ENCODE peak calls at places on chromosomes 12 and 14, in six cellular contexts. V is K562, E is upper lobe of left lung, S is stomach, Z is HepG2, H is sigmoid colon. Q is an unnamed sample.

GRCh38 chr14:21098134-21098891 is at the start of gene ZNF219:
- DNase-seq in V (peak; percentile 78), E (peak; percentile 91), S (peak; percentile 53), Z (peak; percentile 74), H (peak; percentile 86), Q (peak; percentile 76)

GRCh38 chr14:55898938-55899337 is 219.3 kb upstream of the PELI2 start:
- DNase-seq in V (no peak), E (no peak), S (peak; percentile 44), Z (no peak), H (no peak), Q (no peak)

GRCh38 chr12:103571286-103571685 is 15.8 kb upstream of the STAB2 start:
- DNase-seq in V (no peak), E (peak; percentile 63), S (peak; percentile 51), Z (peak; percentile 16), H (no peak), Q (peak; percentile 34)

GRCh38 chr12:95582230-95583058 is 31.2 kb upstream of the USP44 start:
- DNase-seq in V (no peak), E (no peak), S (no peak), Z (peak; percentile 37), H (no peak), Q (no peak)

GRCh38 chr14:92960706-92961566 is 38.0 kb downstream of the CHGA start:
- DNase-seq in V (no peak), E (peak; percentile 40), S (no peak), Z (no peak), H (no peak), Q (no peak)

GRCh38 chr14:74472590-74472989 is 20.5 kb downstream of the NPC2 start:
- DNase-seq in V (no peak), E (no peak), S (no peak), Z (no peak), H (no peak), Q (no peak)

GRCh38 chr14:56862843-56863242 is 52.6 kb upstream of the OTX2 start:
- DNase-seq in V (no peak), E (no peak), S (no peak), Z (no peak), H (no peak), Q (no peak)

GRCh38 chr12:1947081-1947480 is 28.6 kb upstream of the CACNA2D4 start:
- DNase-seq in V (no peak), E (no peak), S (no peak), Z (no peak), H (no peak), Q (no peak)

GRCh38 chr12:89348894-89349669 is 3.2 kb downstream of the DUSP6 start:
- DNase-seq in V (no peak), E (no peak), S (no peak), Z (no peak), H (no peak), Q (no peak)

GRCh38 chr14:35883677-35884293 is 57.6 kb downstream of the BRMS1L start:
- DNase-seq in V (no peak), E (no peak), S (peak; percentile 54), Z (peak; percentile 50), H (no peak), Q (peak; percentile 29)

GRCh38 chr12:52235001-52235760 is 2.1 kb downstream of the KRT7 start:
- DNase-seq in V (no peak), E (no peak), S (no peak), Z (no peak), H (peak; percentile 57), Q (no peak)

GRCh38 chr14:91387135-91387849 is 30.3 kb downstream of the CCDC88C start:
- DNase-seq in V (no peak), E (no peak), S (no peak), Z (no peak), H (no peak), Q (no peak)

GRCh38 chr12:11771356-11771755 is 121.9 kb downstream of the ETV6 start:
- DNase-seq in V (no peak), E (no peak), S (no peak), Z (no peak), H (no peak), Q (no peak)

GRCh38 chr14:79325071-79325470 is 886.2 kb downstream of the DIO2 start:
- DNase-seq in V (no peak), E (no peak), S (no peak), Z (no peak), H (no peak), Q (no peak)

GRCh38 chr12:3148366-3149000 is 71.3 kb downstream of the TSPAN9 start:
- DNase-seq in V (no peak), E (peak; percentile 56), S (no peak), Z (no peak), H (no peak), Q (no peak)

GRCh38 chr14:41663478-41663845 is 56.8 kb downstream of the LRFN5 start:
- DNase-seq in V (no peak), E (no peak), S (no peak), Z (no peak), H (no peak), Q (no peak)

GRCh38 chr14:75279153-75279738 is 618 bp downstream of the FOS start:
- DNase-seq in V (peak; percentile 35), E (no peak), S (no peak), Z (no peak), H (peak; percentile 94), Q (peak; percentile 77)

GRCh38 chr12:121767525-121768016 is 25.9 kb downstream of the RHOF start:
- DNase-seq in V (no peak), E (no peak), S (no peak), Z (no peak), H (peak; percentile 85), Q (no peak)

GRCh38 chr14:105489607-105490317 is 1.3 kb upstream of the TEDC1 start:
- DNase-seq in V (peak; percentile 63), E (peak; percentile 92), S (peak; percentile 88), Z (peak; percentile 82), H (peak; percentile 94), Q (peak; percentile 93)

GRCh38 chr14:39038542-39038941 is 64.5 kb downstream of the SEC23A start:
- DNase-seq in V (no peak), E (no peak), S (no peak), Z (no peak), H (no peak), Q (no peak)

GRCh38 chr14:97878206-97878605 is 1081.0 kb downstream of the VRK1 start:
- DNase-seq in V (no peak), E (no peak), S (no peak), Z (no peak), H (no peak), Q (no peak)

GRCh38 chr14:76089575-76089974 is 62.1 kb upstream of the GPATCH2L start:
- DNase-seq in V (no peak), E (no peak), S (no peak), Z (no peak), H (no peak), Q (no peak)

GRCh38 chr14:52706724-52707706 is at the start of gene PSMC6:
- DNase-seq in V (peak; percentile 92), E (peak; percentile 98), S (peak; percentile 96), Z (peak; percentile 89), H (peak; percentile 96), Q (peak; percentile 97)
- TF ChIP-seq EP300 in V (no peak), E (no peak), S (no peak), Z (no peak), H (peak; percentile 21), Q (no peak)

DNA sequence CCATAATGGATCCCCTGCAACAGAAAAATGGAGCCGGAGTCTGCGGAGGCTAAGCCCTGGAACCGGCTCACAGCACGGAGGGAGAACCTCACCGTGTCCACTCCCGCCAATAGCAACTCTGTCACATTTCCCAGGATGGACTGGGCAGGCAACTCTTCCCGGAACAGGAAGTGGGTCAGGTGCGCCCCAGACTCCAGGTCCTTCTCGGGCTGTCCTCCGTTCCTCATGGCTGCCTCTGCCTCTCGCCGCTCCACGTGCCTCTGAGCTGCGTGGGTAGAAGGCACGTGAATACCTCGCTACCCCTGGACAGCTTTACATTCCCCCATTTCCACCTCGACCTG is 2.2 kb downstream of the CYP27B1 start:
- DNase-seq in V (no peak), E (no peak), S (no peak), Z (no peak), H (no peak), Q (no peak)
- TF ChIP-seq POLR2AphosphoS5 in V (no peak), E (no peak), S (no peak), Z (no peak), H (no peak), Q (no peak)

DNA sequence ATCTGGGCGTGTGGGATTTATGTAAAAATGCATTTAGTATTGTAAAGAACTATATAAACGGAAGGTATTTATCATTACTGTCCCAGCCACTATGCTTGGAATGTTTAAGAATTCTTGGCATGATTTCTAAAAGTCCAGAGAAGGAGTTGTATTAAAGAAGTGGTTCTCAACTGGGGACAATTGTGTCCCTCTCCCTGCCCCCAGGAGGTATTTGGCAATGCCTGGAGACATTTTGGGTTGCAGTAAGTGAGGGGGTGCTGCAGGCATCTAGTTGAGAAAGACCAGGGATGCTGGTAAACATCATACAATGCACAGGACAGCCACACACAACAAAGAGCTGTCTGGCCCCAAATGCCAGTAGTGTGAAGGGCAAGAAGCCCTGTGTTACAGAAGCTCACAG is 7.2 kb downstream of the SLC38A1 start:
- DNase-seq in V (no peak), E (no peak), S (no peak), Z (no peak), H (no peak), Q (no peak)
- H3K4me1 ChIP-seq in V (peaks cover 52% of the 10 kb centered on the region), E (peaks cover 9% of the 10 kb centered on the region), S (peaks cover 85% of the 10 kb centered on the region), Z (peaks cover 80% of the 10 kb centered on the region), H (peaks cover 96% of the 10 kb centered on the region), Q (no peaks in the 10 kb centered on the region)

GRCh38 chr12:87856-88255 is 21.3 kb downstream of the IQSEC3 start:
- DNase-seq in V (no peak), E (no peak), S (no peak), Z (no peak), H (no peak), Q (no peak)

GRCh38 chr12:82740-83139 is 16.2 kb downstream of the IQSEC3 start:
- DNase-seq in V (no peak), E (no peak), S (no peak), Z (no peak), H (no peak), Q (no peak)

GRCh38 chr12:87300-87699 is 20.7 kb downstream of the IQSEC3 start:
- DNase-seq in V (no peak), E (no peak), S (no peak), Z (no peak), H (no peak), Q (no peak)

GRCh38 chr12:84056-84455 is 17.5 kb downstream of the IQSEC3 start:
- DNase-seq in V (no peak), E (no peak), S (no peak), Z (no peak), H (no peak), Q (no peak)

DNA sequence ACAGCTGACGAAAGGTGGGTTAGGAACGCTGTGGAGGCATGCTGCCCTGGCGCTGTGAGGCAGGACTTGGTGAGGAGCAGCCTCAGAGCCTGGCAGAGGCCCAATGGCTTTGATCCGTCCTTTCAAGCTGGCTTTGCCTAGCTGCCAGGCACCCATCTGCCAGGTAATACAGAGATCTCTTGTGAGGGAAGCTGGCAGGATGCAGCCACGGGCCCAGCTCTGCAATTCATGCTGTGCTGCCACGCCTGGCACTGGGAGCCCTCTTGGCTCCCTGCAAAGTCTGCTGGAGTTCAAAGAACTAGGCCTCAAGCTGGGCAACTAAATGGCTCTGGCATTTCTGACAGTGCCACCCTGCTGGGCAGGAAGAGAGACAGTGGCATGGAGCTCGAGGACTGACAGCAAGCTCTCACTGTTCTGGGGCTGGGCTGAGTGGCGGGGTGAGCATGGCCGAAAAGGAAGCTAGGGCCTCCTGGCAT is 18.7 kb downstream of the IQSEC3 start:
- DNase-seq in V (no peak), E (no peak), S (no peak), Z (no peak), H (no peak), Q (no peak)
- TF ChIP-seq EP300 in V (no peak), E (no peak), S (no peak), Z (no peak), H (no peak), Q (no peak)